ENCODE peak calls at places on chromosomes 16 and 17, in nine cellular contexts. D is left ventricle myocardium inferior; I is CD4-positive, alpha-beta T cell; S is heart right ventricle; J is neural progenitor cell; F is endodermal cell; Q is mammary epithelial cell; V is pancreas; X is prostate gland. U is an unnamed sample.

GRCh38 chr17:50356418-50356817 is 10.5 kb downstream of the XYLT2 start:
- DNase-seq in J (no peak), D (no peak), Q (no peak), V (peak; percentile 59), S (no peak), I (no peak), F (peak; percentile 32), X (no peak), U (no peak)

GRCh38 chr16:71348262-71349085 is 10.0 kb upstream of the CALB2 start:
- DNase-seq in V (no peak), D (no peak), I (no peak), S (no peak), F (no peak), J (no peak), Q (no peak), X (no peak), U (no peak)

GRCh38 chr16:87715658-87716057 is 50.1 kb downstream of the KLHDC4 start:
- DNase-seq in V (no peak), Q (no peak), S (no peak), J (no peak), I (no peak), D (no peak), X (no peak), F (no peak), U (no peak)

GRCh38 chr16:83205896-83206295 is 579.1 kb downstream of the CDH13 start:
- DNase-seq in I (no peak), S (no peak), D (no peak), J (no peak), Q (peak; percentile 44), V (no peak), X (no peak), F (no peak), U (no peak)

GRCh38 chr16:17258848-17259713 is 211.7 kb downstream of the XYLT1 start:
- DNase-seq in F (peak; percentile 67), S (no peak), D (no peak), X (no peak), I (no peak), J (no peak), Q (no peak), V (no peak), U (no peak)

GRCh38 chr17:73564856-73565255 is 79.4 kb downstream of the SDK2 start:
- DNase-seq in I (no peak), V (no peak), X (peak; percentile 75), J (no peak), F (no peak), Q (no peak), D (no peak), S (no peak), U (no peak)

GRCh38 chr16:19169081-19169639 is 1.1 kb downstream of the SYT17 start:
- DNase-seq in J (no peak), F (peak; percentile 62), I (no peak), V (peak; percentile 60), Q (no peak), D (no peak), S (no peak), X (no peak), U (no peak)

GRCh38 chr17:58630883-58631522 is 60.8 kb downstream of the TEX14 start:
- DNase-seq in D (no peak), I (no peak), V (no peak), X (peak; percentile 11), S (peak; percentile 6), J (peak; percentile 70), Q (peak; percentile 98), F (peak; percentile 95), U (no peak)

GRCh38 chr17:31830971-31831755 is 27.9 kb downstream of the COPRS start:
- DNase-seq in S (no peak), F (no peak), X (no peak), V (no peak), J (no peak), D (no peak), Q (no peak), I (no peak), U (no peak)

GRCh38 chr17:72515291-72516065 is 394.7 kb downstream of the SOX9 start:
- DNase-seq in I (no peak), D (no peak), S (no peak), X (peak; percentile 23), Q (no peak), V (no peak), J (peak; percentile 36), F (no peak), U (no peak)

GRCh38 chr17:40900819-40901356 is 15.8 kb upstream of the KRT20 start:
- DNase-seq in Q (no peak), X (no peak), I (no peak), J (no peak), S (no peak), V (no peak), F (no peak), D (no peak), U (no peak)

GRCh38 chr16:66054095-66054494 is 312.4 kb upstream of the CDH5 start:
- DNase-seq in Q (no peak), V (no peak), F (no peak), I (no peak), X (no peak), D (no peak), S (no peak), J (no peak), U (no peak)

GRCh38 chr17:33802349-33803272 is 452.5 kb upstream of the CCL2 start:
- DNase-seq in J (no peak), S (no peak), F (no peak), D (no peak), Q (no peak), I (no peak), X (no peak), V (no peak), U (no peak)

GRCh38 chr16:67447508-67448076 is 16.7 kb downstream of the HSD11B2 start:
- DNase-seq in V (peak; percentile 84), Q (no peak), X (no peak), S (peak; percentile 33), F (peak; percentile 79), I (peak; percentile 34), D (peak; percentile 60), J (no peak), U (no peak)

GRCh38 chr17:82603981-82604448 is 44.2 kb downstream of the WDR45B start:
- DNase-seq in D (peak; percentile 56), V (no peak), Q (no peak), F (no peak), J (no peak), S (peak; percentile 76), I (no peak), X (no peak), U (no peak)

GRCh38 chr17:48276776-48277175 is 153.2 kb downstream of the SKAP1 start:
- DNase-seq in S (no peak), Q (no peak), X (no peak), F (no peak), J (no peak), I (no peak), D (no peak), V (no peak), U (no peak)
- H3K27me3 ChIP-seq in S (no peaks in the 10 kb centered on the region), Q (peaks cover 9% of the 10 kb centered on the region), X (no peaks in the 10 kb centered on the region), F (no peaks in the 10 kb centered on the region), J (peaks cover 41% of the 10 kb centered on the region), I (no peaks in the 10 kb centered on the region), D (no peaks in the 10 kb centered on the region), V (no peaks in the 10 kb centered on the region), U (no peaks in the 10 kb centered on the region)

DNA sequence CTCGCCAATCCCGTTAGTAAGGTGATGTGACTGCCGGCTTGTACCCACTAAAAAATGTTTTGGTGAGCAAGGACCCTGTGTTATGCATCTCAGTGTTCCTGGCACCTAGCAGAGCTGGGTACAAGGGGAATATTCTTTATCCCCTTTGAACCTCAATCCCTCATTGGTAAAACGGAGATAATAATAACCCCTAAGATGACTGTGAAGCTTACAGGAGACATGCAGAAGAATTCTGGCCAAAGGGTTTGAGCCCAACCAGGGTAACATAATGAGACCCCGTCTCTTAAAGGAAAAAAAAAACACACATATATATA is 896 bp downstream of the GGA2 start:
- DNase-seq in S (no peak), D (no peak), I (no peak), F (no peak), Q (no peak), X (no peak), J (no peak), V (no peak), U (no peak)
- H3K27ac ChIP-seq in S (peak overlapping the region; percentile 89), D (peak overlapping the region; percentile 92), I (no peak overlapping the region), F (no peak overlapping the region), Q (no peak overlapping the region), X (peak overlapping the region; percentile 83), J (peak overlapping the region; percentile 79), V (peak overlapping the region; percentile 85), U (peak overlapping the region; percentile 95)

DNA sequence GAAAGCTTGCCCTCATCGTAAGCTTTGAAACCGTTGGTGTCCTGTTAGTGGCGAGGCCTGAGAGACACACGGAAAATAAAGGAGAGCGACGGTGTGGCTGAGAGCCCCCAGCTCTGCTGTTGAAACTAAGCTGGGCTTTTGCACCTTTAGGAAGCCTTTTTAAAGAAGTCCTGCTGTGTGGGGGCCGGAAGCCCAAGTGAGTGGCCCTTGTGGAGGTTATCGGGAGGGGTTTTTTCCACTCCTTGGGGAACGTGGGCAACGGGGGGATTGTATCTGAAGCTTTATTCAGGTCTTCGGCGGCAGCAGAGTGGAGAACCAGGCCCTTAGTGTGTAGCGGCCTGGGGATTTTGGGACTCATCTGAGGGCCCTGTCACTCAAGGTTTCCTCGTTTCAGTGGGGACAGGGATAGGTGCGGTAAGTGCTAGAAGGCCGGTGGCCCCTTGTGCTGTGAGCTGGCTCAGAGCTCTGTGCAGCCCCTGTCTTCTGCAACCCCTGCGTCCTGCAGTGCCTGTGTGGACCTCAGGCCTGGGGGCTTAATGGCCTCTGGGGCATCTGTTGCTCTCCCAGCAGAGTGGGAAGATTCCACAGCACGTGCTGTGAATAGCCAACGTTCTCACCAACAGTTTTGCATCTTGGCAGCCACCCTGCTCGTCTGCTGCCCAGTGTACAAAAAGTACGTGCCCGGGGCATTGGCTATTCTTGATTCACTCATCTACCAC is 4.7 kb downstream of the FOXC2 start:
- DNase-seq in S (no peak), D (no peak), Q (no peak), F (peak; percentile 51), X (no peak), V (no peak), J (no peak), I (no peak), U (no peak)
- H3K27me3 ChIP-seq in S (peaks cover 77% of the 10 kb centered on the region), D (peaks cover 100% of the 10 kb centered on the region), Q (no peaks in the 10 kb centered on the region), F (peaks cover 97% of the 10 kb centered on the region), X (peaks cover 41% of the 10 kb centered on the region), V (no peaks in the 10 kb centered on the region), J (peaks cover 99% of the 10 kb centered on the region), I (peaks cover 71% of the 10 kb centered on the region), U (peaks cover 5% of the 10 kb centered on the region)

GRCh38 chr16:79887541-79888540 is 287.3 kb upstream of the MAF start:
- DNase-seq in Q (no peak), V (no peak), X (peak; percentile 54), F (no peak), J (no peak), I (no peak), D (no peak), S (no peak), U (no peak)

GRCh38 chr16:79885320-79885719 is 284.8 kb upstream of the MAF start:
- DNase-seq in S (no peak), I (no peak), D (no peak), X (peak; percentile 84), F (no peak), J (no peak), Q (peak; percentile 89), V (no peak), U (no peak)

GRCh38 chr16:79882292-79882995 is 281.9 kb upstream of the MAF start:
- DNase-seq in S (no peak), Q (no peak), J (no peak), F (no peak), D (no peak), V (no peak), I (no peak), X (no peak), U (no peak)

DNA sequence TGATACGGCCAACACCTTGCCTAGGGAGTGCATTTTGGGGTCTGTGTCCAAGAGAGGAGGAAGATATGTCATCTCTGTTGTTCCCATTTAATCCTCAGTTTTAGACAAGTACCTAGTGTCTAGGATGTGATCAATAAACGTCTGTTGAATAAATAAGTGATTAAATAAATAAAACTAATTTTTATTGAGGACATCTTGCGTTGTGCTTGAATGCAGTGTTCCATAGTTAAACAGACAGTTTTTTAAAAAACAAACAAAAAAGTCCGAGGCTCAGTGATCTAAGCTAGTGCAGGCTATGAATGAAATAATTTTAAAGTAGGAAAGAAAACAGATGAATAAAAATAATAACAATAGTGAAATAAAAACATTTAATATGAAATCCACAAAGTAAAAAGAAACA is 283.0 kb upstream of the MAF start:
- DNase-seq in V (no peak), I (no peak), X (no peak), Q (no peak), S (no peak), F (no peak), D (no peak), J (no peak), U (no peak)
- H3K27ac ChIP-seq in V (no peak overlapping the region), I (no peak overlapping the region), X (no peak overlapping the region), Q (no peak overlapping the region), S (no peak overlapping the region), F (no peak overlapping the region), D (no peak overlapping the region), J (no peak overlapping the region), U (no peak overlapping the region)